ENCODE peak calls at places on chromosomes 12 and 14, in six cellular contexts. One of them, this sample, is unnamed.
A peak's percentile ranks its signal among the peaks of the same experiment; 100 is the strongest.

GRCh38 chr14:59570122-59570521 is 6.5 kb downstream of the CCDC175 start:
- DNase-seq in endothelial cell: no peak
- DNase-seq in stimulated activated effector memory CD8-positive, alpha-beta T cell treated with anti-CD3 and anti-CD28 coated beads, Interleukin-12 subunit alpha, Interleukin-12 subunit beta, amount 100 ng/mL, for 72 hours: no peak
- DNase-seq in G401: no peak
- DNase-seq in Kasumi-1: peak; percentile 62
- DNase-seq in activated CD8-positive, alpha-beta memory T cell treated with anti-CD3 and anti-CD28 coated beads, Interleukin-2, amount 50 U/mL, for 4 hours: no peak
- DNase-seq in this sample: no peak

GRCh38 chr14:85197976-85198375 is 332.0 kb upstream of the FLRT2 start:
- DNase-seq in Kasumi-1: no peak
- DNase-seq in activated CD8-positive, alpha-beta memory T cell treated with anti-CD3 and anti-CD28 coated beads, Interleukin-2, amount 50 U/mL, for 4 hours: no peak
- DNase-seq in stimulated activated effector memory CD8-positive, alpha-beta T cell treated with anti-CD3 and anti-CD28 coated beads, Interleukin-12 subunit alpha, Interleukin-12 subunit beta, amount 100 ng/mL, for 72 hours: no peak
- DNase-seq in endothelial cell: no peak
- DNase-seq in G401: no peak
- DNase-seq in this sample: no peak

GRCh38 chr12:45522227-45522626 is 207.3 kb upstream of the ARID2 start:
- DNase-seq in activated CD8-positive, alpha-beta memory T cell treated with anti-CD3 and anti-CD28 coated beads, Interleukin-2, amount 50 U/mL, for 4 hours: no peak
- DNase-seq in endothelial cell: no peak
- DNase-seq in Kasumi-1: no peak
- DNase-seq in G401: no peak
- DNase-seq in stimulated activated effector memory CD8-positive, alpha-beta T cell treated with anti-CD3 and anti-CD28 coated beads, Interleukin-12 subunit alpha, Interleukin-12 subunit beta, amount 100 ng/mL, for 72 hours: no peak
- DNase-seq in this sample: no peak

GRCh38 chr12:15741082-15741481 is 48.1 kb downstream of the EPS8 start:
- DNase-seq in activated CD8-positive, alpha-beta memory T cell treated with anti-CD3 and anti-CD28 coated beads, Interleukin-2, amount 50 U/mL, for 4 hours: no peak
- DNase-seq in stimulated activated effector memory CD8-positive, alpha-beta T cell treated with anti-CD3 and anti-CD28 coated beads, Interleukin-12 subunit alpha, Interleukin-12 subunit beta, amount 100 ng/mL, for 72 hours: no peak
- DNase-seq in G401: no peak
- DNase-seq in Kasumi-1: no peak
- DNase-seq in endothelial cell: no peak
- DNase-seq in this sample: no peak

GRCh38 chr14:99273025-99273723 is 1.2 kb upstream of the BCL11B start:
- DNase-seq in Kasumi-1: no peak
- DNase-seq in endothelial cell: peak; percentile 50
- DNase-seq in G401: no peak
- DNase-seq in stimulated activated effector memory CD8-positive, alpha-beta T cell treated with anti-CD3 and anti-CD28 coated beads, Interleukin-12 subunit alpha, Interleukin-12 subunit beta, amount 100 ng/mL, for 72 hours: no peak
- DNase-seq in activated CD8-positive, alpha-beta memory T cell treated with anti-CD3 and anti-CD28 coated beads, Interleukin-2, amount 50 U/mL, for 4 hours: peak; percentile 66
- DNase-seq in this sample: no peak

GRCh38 chr14:75298187-75298985 is 19.8 kb downstream of the FOS start:
- DNase-seq in stimulated activated effector memory CD8-positive, alpha-beta T cell treated with anti-CD3 and anti-CD28 coated beads, Interleukin-12 subunit alpha, Interleukin-12 subunit beta, amount 100 ng/mL, for 72 hours: no peak
- DNase-seq in activated CD8-positive, alpha-beta memory T cell treated with anti-CD3 and anti-CD28 coated beads, Interleukin-2, amount 50 U/mL, for 4 hours: no peak
- DNase-seq in G401: no peak
- DNase-seq in Kasumi-1: peak; percentile 75
- DNase-seq in endothelial cell: no peak
- DNase-seq in this sample: no peak

GRCh38 chr14:92718659-92719058 is 29.8 kb downstream of the LGMN start:
- DNase-seq in endothelial cell: no peak
- DNase-seq in G401: no peak
- DNase-seq in activated CD8-positive, alpha-beta memory T cell treated with anti-CD3 and anti-CD28 coated beads, Interleukin-2, amount 50 U/mL, for 4 hours: no peak
- DNase-seq in Kasumi-1: no peak
- DNase-seq in stimulated activated effector memory CD8-positive, alpha-beta T cell treated with anti-CD3 and anti-CD28 coated beads, Interleukin-12 subunit alpha, Interleukin-12 subunit beta, amount 100 ng/mL, for 72 hours: no peak
- DNase-seq in this sample: no peak

GRCh38 chr12:124681779-124682391 is 114.5 kb upstream of the NCOR2 start:
- DNase-seq in G401: no peak
- DNase-seq in activated CD8-positive, alpha-beta memory T cell treated with anti-CD3 and anti-CD28 coated beads, Interleukin-2, amount 50 U/mL, for 4 hours: no peak
- DNase-seq in Kasumi-1: no peak
- DNase-seq in endothelial cell: no peak
- DNase-seq in stimulated activated effector memory CD8-positive, alpha-beta T cell treated with anti-CD3 and anti-CD28 coated beads, Interleukin-12 subunit alpha, Interleukin-12 subunit beta, amount 100 ng/mL, for 72 hours: no peak
- DNase-seq in this sample: no peak

GRCh38 chr12:27779837-27780611 is at the start of the genes KLHL42 and MANSC4:
- DNase-seq in stimulated activated effector memory CD8-positive, alpha-beta T cell treated with anti-CD3 and anti-CD28 coated beads, Interleukin-12 subunit alpha, Interleukin-12 subunit beta, amount 100 ng/mL, for 72 hours: peak; percentile 57
- DNase-seq in Kasumi-1: peak; percentile 49
- DNase-seq in endothelial cell: peak; percentile 76
- DNase-seq in G401: peak; percentile 69
- DNase-seq in activated CD8-positive, alpha-beta memory T cell treated with anti-CD3 and anti-CD28 coated beads, Interleukin-2, amount 50 U/mL, for 4 hours: peak; percentile 64
- DNase-seq in this sample: peak; percentile 45

GRCh38 chr14:53247596-53248370 is 94.7 kb upstream of the DDHD1 start:
- DNase-seq in stimulated activated effector memory CD8-positive, alpha-beta T cell treated with anti-CD3 and anti-CD28 coated beads, Interleukin-12 subunit alpha, Interleukin-12 subunit beta, amount 100 ng/mL, for 72 hours: no peak
- DNase-seq in endothelial cell: no peak
- DNase-seq in Kasumi-1: no peak
- DNase-seq in G401: peak; percentile 9
- DNase-seq in activated CD8-positive, alpha-beta memory T cell treated with anti-CD3 and anti-CD28 coated beads, Interleukin-2, amount 50 U/mL, for 4 hours: no peak
- DNase-seq in this sample: no peak

GRCh38 chr12:76014007-76014406 is 17.6 kb downstream of the PHLDA1 start:
- DNase-seq in activated CD8-positive, alpha-beta memory T cell treated with anti-CD3 and anti-CD28 coated beads, Interleukin-2, amount 50 U/mL, for 4 hours: no peak
- DNase-seq in endothelial cell: no peak
- DNase-seq in Kasumi-1: no peak
- DNase-seq in G401: no peak
- DNase-seq in stimulated activated effector memory CD8-positive, alpha-beta T cell treated with anti-CD3 and anti-CD28 coated beads, Interleukin-12 subunit alpha, Interleukin-12 subunit beta, amount 100 ng/mL, for 72 hours: no peak
- DNase-seq in this sample: no peak

GRCh38 chr14:35336171-35337073 is 44.2 kb downstream of the PSMA6 start:
- DNase-seq in Kasumi-1: peak; percentile 21
- DNase-seq in endothelial cell: peak; percentile 45
- DNase-seq in stimulated activated effector memory CD8-positive, alpha-beta T cell treated with anti-CD3 and anti-CD28 coated beads, Interleukin-12 subunit alpha, Interleukin-12 subunit beta, amount 100 ng/mL, for 72 hours: no peak
- DNase-seq in activated CD8-positive, alpha-beta memory T cell treated with anti-CD3 and anti-CD28 coated beads, Interleukin-2, amount 50 U/mL, for 4 hours: no peak
- DNase-seq in G401: no peak
- DNase-seq in this sample: peak; percentile 54

GRCh38 chr12:105946541-105946940 is 192.2 kb downstream of the NUAK1 start:
- DNase-seq in endothelial cell: no peak
- DNase-seq in G401: no peak
- DNase-seq in Kasumi-1: no peak
- DNase-seq in stimulated activated effector memory CD8-positive, alpha-beta T cell treated with anti-CD3 and anti-CD28 coated beads, Interleukin-12 subunit alpha, Interleukin-12 subunit beta, amount 100 ng/mL, for 72 hours: no peak
- DNase-seq in activated CD8-positive, alpha-beta memory T cell treated with anti-CD3 and anti-CD28 coated beads, Interleukin-2, amount 50 U/mL, for 4 hours: no peak
- DNase-seq in this sample: no peak

GRCh38 chr14:76908834-76909233 is 82.6 kb downstream of the LRRC74A start:
- DNase-seq in endothelial cell: no peak
- DNase-seq in Kasumi-1: peak; percentile 92
- DNase-seq in G401: no peak
- DNase-seq in stimulated activated effector memory CD8-positive, alpha-beta T cell treated with anti-CD3 and anti-CD28 coated beads, Interleukin-12 subunit alpha, Interleukin-12 subunit beta, amount 100 ng/mL, for 72 hours: no peak
- DNase-seq in activated CD8-positive, alpha-beta memory T cell treated with anti-CD3 and anti-CD28 coated beads, Interleukin-2, amount 50 U/mL, for 4 hours: no peak
- DNase-seq in this sample: peak; percentile 64

GRCh38 chr14:69351911-69352310 is 46.2 kb downstream of the ERH start:
- DNase-seq in endothelial cell: no peak
- DNase-seq in activated CD8-positive, alpha-beta memory T cell treated with anti-CD3 and anti-CD28 coated beads, Interleukin-2, amount 50 U/mL, for 4 hours: no peak
- DNase-seq in stimulated activated effector memory CD8-positive, alpha-beta T cell treated with anti-CD3 and anti-CD28 coated beads, Interleukin-12 subunit alpha, Interleukin-12 subunit beta, amount 100 ng/mL, for 72 hours: no peak
- DNase-seq in Kasumi-1: no peak
- DNase-seq in G401: no peak
- DNase-seq in this sample: no peak

GRCh38 chr12:117334855-117335587 is 26.4 kb downstream of the NOS1 start:
- DNase-seq in stimulated activated effector memory CD8-positive, alpha-beta T cell treated with anti-CD3 and anti-CD28 coated beads, Interleukin-12 subunit alpha, Interleukin-12 subunit beta, amount 100 ng/mL, for 72 hours: no peak
- DNase-seq in endothelial cell: no peak
- DNase-seq in G401: peak; percentile 50
- DNase-seq in activated CD8-positive, alpha-beta memory T cell treated with anti-CD3 and anti-CD28 coated beads, Interleukin-2, amount 50 U/mL, for 4 hours: no peak
- DNase-seq in Kasumi-1: no peak
- DNase-seq in this sample: no peak

GRCh38 chr12:46389130-46389616 is 16.6 kb upstream of the SLC38A2 start:
- DNase-seq in endothelial cell: no peak
- DNase-seq in activated CD8-positive, alpha-beta memory T cell treated with anti-CD3 and anti-CD28 coated beads, Interleukin-2, amount 50 U/mL, for 4 hours: no peak
- DNase-seq in G401: no peak
- DNase-seq in stimulated activated effector memory CD8-positive, alpha-beta T cell treated with anti-CD3 and anti-CD28 coated beads, Interleukin-12 subunit alpha, Interleukin-12 subunit beta, amount 100 ng/mL, for 72 hours: no peak
- DNase-seq in Kasumi-1: no peak
- DNase-seq in this sample: no peak

GRCh38 chr12:85155791-85156190 is 119.6 kb downstream of the LRRIQ1 start:
- DNase-seq in stimulated activated effector memory CD8-positive, alpha-beta T cell treated with anti-CD3 and anti-CD28 coated beads, Interleukin-12 subunit alpha, Interleukin-12 subunit beta, amount 100 ng/mL, for 72 hours: no peak
- DNase-seq in activated CD8-positive, alpha-beta memory T cell treated with anti-CD3 and anti-CD28 coated beads, Interleukin-2, amount 50 U/mL, for 4 hours: no peak
- DNase-seq in G401: no peak
- DNase-seq in endothelial cell: no peak
- DNase-seq in Kasumi-1: peak; percentile 48
- DNase-seq in this sample: peak; percentile 15

GRCh38 chr14:95611293-95611880 is 74.8 kb upstream of the TCL1B start:
- DNase-seq in G401: no peak
- DNase-seq in Kasumi-1: no peak
- DNase-seq in activated CD8-positive, alpha-beta memory T cell treated with anti-CD3 and anti-CD28 coated beads, Interleukin-2, amount 50 U/mL, for 4 hours: no peak
- DNase-seq in stimulated activated effector memory CD8-positive, alpha-beta T cell treated with anti-CD3 and anti-CD28 coated beads, Interleukin-12 subunit alpha, Interleukin-12 subunit beta, amount 100 ng/mL, for 72 hours: no peak
- DNase-seq in endothelial cell: no peak
- DNase-seq in this sample: no peak

GRCh38 chr14:75578099-75578785 is at the start of gene FLVCR2:
- DNase-seq in stimulated activated effector memory CD8-positive, alpha-beta T cell treated with anti-CD3 and anti-CD28 coated beads, Interleukin-12 subunit alpha, Interleukin-12 subunit beta, amount 100 ng/mL, for 72 hours: peak; percentile 29
- DNase-seq in G401: peak; percentile 16
- DNase-seq in Kasumi-1: peak; percentile 65
- DNase-seq in endothelial cell: peak; percentile 57
- DNase-seq in activated CD8-positive, alpha-beta memory T cell treated with anti-CD3 and anti-CD28 coated beads, Interleukin-2, amount 50 U/mL, for 4 hours: peak; percentile 61
- DNase-seq in this sample: peak; percentile 48

GRCh38 chr12:91529829-91530228 is 347.2 kb upstream of the DCN start:
- DNase-seq in endothelial cell: no peak
- DNase-seq in stimulated activated effector memory CD8-positive, alpha-beta T cell treated with anti-CD3 and anti-CD28 coated beads, Interleukin-12 subunit alpha, Interleukin-12 subunit beta, amount 100 ng/mL, for 72 hours: no peak
- DNase-seq in Kasumi-1: no peak
- DNase-seq in G401: no peak
- DNase-seq in activated CD8-positive, alpha-beta memory T cell treated with anti-CD3 and anti-CD28 coated beads, Interleukin-2, amount 50 U/mL, for 4 hours: no peak
- DNase-seq in this sample: no peak

GRCh38 chr12:96190403-96191170 is 3.6 kb upstream of the ELK3 start:
- DNase-seq in Kasumi-1: no peak
- DNase-seq in endothelial cell: no peak
- DNase-seq in G401: no peak
- DNase-seq in stimulated activated effector memory CD8-positive, alpha-beta T cell treated with anti-CD3 and anti-CD28 coated beads, Interleukin-12 subunit alpha, Interleukin-12 subunit beta, amount 100 ng/mL, for 72 hours: no peak
- DNase-seq in activated CD8-positive, alpha-beta memory T cell treated with anti-CD3 and anti-CD28 coated beads, Interleukin-2, amount 50 U/mL, for 4 hours: no peak
- DNase-seq in this sample: no peak

GRCh38 chr14:92578511-92578910 is 64.9 kb downstream of the RIN3 start:
- DNase-seq in G401: no peak
- DNase-seq in endothelial cell: no peak
- DNase-seq in Kasumi-1: no peak
- DNase-seq in activated CD8-positive, alpha-beta memory T cell treated with anti-CD3 and anti-CD28 coated beads, Interleukin-2, amount 50 U/mL, for 4 hours: no peak
- DNase-seq in stimulated activated effector memory CD8-positive, alpha-beta T cell treated with anti-CD3 and anti-CD28 coated beads, Interleukin-12 subunit alpha, Interleukin-12 subunit beta, amount 100 ng/mL, for 72 hours: no peak
- DNase-seq in this sample: no peak

GRCh38 chr14:65137648-65138317 is 35.5 kb upstream of the MAX start:
- DNase-seq in activated CD8-positive, alpha-beta memory T cell treated with anti-CD3 and anti-CD28 coated beads, Interleukin-2, amount 50 U/mL, for 4 hours: no peak
- DNase-seq in stimulated activated effector memory CD8-positive, alpha-beta T cell treated with anti-CD3 and anti-CD28 coated beads, Interleukin-12 subunit alpha, Interleukin-12 subunit beta, amount 100 ng/mL, for 72 hours: no peak
- DNase-seq in endothelial cell: no peak
- DNase-seq in Kasumi-1: no peak
- DNase-seq in G401: no peak
- DNase-seq in this sample: no peak

GRCh38 chr14:38255673-38256357 is at the start of gene CLEC14A:
- DNase-seq in endothelial cell: peak; percentile 47
- DNase-seq in stimulated activated effector memory CD8-positive, alpha-beta T cell treated with anti-CD3 and anti-CD28 coated beads, Interleukin-12 subunit alpha, Interleukin-12 subunit beta, amount 100 ng/mL, for 72 hours: no peak
- DNase-seq in Kasumi-1: no peak
- DNase-seq in activated CD8-positive, alpha-beta memory T cell treated with anti-CD3 and anti-CD28 coated beads, Interleukin-2, amount 50 U/mL, for 4 hours: no peak
- DNase-seq in G401: no peak
- DNase-seq in this sample: no peak

GRCh38 chr14:69354383-69355154 is 43.5 kb downstream of the ERH start:
- DNase-seq in endothelial cell: no peak
- DNase-seq in activated CD8-positive, alpha-beta memory T cell treated with anti-CD3 and anti-CD28 coated beads, Interleukin-2, amount 50 U/mL, for 4 hours: peak; percentile 32
- DNase-seq in stimulated activated effector memory CD8-positive, alpha-beta T cell treated with anti-CD3 and anti-CD28 coated beads, Interleukin-12 subunit alpha, Interleukin-12 subunit beta, amount 100 ng/mL, for 72 hours: peak; percentile 32
- DNase-seq in Kasumi-1: no peak
- DNase-seq in G401: no peak
- DNase-seq in this sample: no peak